ENCODE peak calls at places on chromosomes 3 and 15, in nine cellular contexts. L, U, Q, Z, W, H, O, M and V are unnamed samples.

GRCh38 chr3:111769110-111769509 is 90.0 kb upstream of the PHLDB2 start:
- DNase-seq in O (no peak), L (no peak), W (no peak), M (no peak), U (no peak), Z (no peak), Q (no peak), H (no peak), V (no peak)

GRCh38 chr3:187957209-187957981 is 196.6 kb upstream of the LPP start:
- DNase-seq in Z (no peak), Q (no peak), W (no peak), O (no peak), M (no peak), H (no peak), U (peak), L (no peak), V (no peak)

GRCh38 chr15:62854420-62855084 is 188.0 kb upstream of the TPM1 start:
- DNase-seq in L (no peak), Z (no peak), O (no peak), H (no peak), M (no peak), W (no peak), Q (no peak), U (no peak), V (no peak)

GRCh38 chr3:37162501-37163245 is 11.7 kb downstream of the LRRFIP2 start:
- DNase-seq in W (no peak), Z (no peak), L (no peak), O (no peak), M (no peak), H (no peak), U (no peak), Q (no peak), V (no peak)

GRCh38 chr3:57544181-57545125 is at the start of gene DNAH12:
- DNase-seq in O (peak), Q (peak), U (peak), L (peak), W (no peak), Z (no peak), H (peak), M (peak), V (peak)

GRCh38 chr3:119295816-119296484 is 1.8 kb downstream of the ARHGAP31 start:
- DNase-seq in H (no peak), U (no peak), M (no peak), Q (peak), L (no peak), W (no peak), Z (no peak), O (no peak), V (no peak)

GRCh38 chr3:177640319-177640997 is 443.2 kb upstream of the TBL1XR1 start:
- DNase-seq in Z (no peak), L (peak), U (peak), Q (peak), O (no peak), W (no peak), M (no peak), H (no peak), V (no peak)

GRCh38 chr15:84878504-84878903 is 6.0 kb upstream of the SLC28A1 start:
- DNase-seq in L (peak), U (peak), W (peak), Q (peak), M (peak), Z (no peak), H (peak), O (no peak), V (peak)

GRCh38 chr3:32083901-32084300 is 22.5 kb upstream of the GPD1L start:
- DNase-seq in L (no peak), Z (no peak), Q (no peak), M (no peak), W (no peak), O (no peak), H (no peak), U (no peak), V (no peak)

GRCh38 chr3:11021611-11022011 is 29.1 kb downstream of the SLC6A1 start:
- DNase-seq in W (no peak), M (no peak), H (no peak), Z (no peak), Q (no peak), L (no peak), O (no peak), U (no peak), V (no peak)

GRCh38 chr3:114804099-114804498 is 343.0 kb downstream of the ZBTB20 start:
- DNase-seq in L (no peak), W (no peak), M (no peak), Z (no peak), U (no peak), H (no peak), Q (no peak), O (no peak), V (no peak)